ENCODE peak calls at places on chromosome 12, in six cellular contexts. E is heart left ventricle, I is adrenal gland, L is stomach, K is HCT116, X is IMR-90. R is an unnamed sample.

GRCh38 chr12:108510836-108511235 is 4.2 kb upstream of the FICD start:
- DNase-seq in L (no peak), I (no peak), X (no peak), K (no peak), E (no peak), R (no peak)

GRCh38 chr12:33006106-33006505 is 109.5 kb upstream of the PKP2 start:
- DNase-seq in L (no peak), X (no peak), E (no peak), K (no peak), I (no peak), R (no peak)

GRCh38 chr12:93135286-93136239 is 206.5 kb upstream of the EEA1 start:
- DNase-seq in L (no peak), X (peak; percentile 57), I (no peak), K (no peak), E (no peak), R (no peak)

GRCh38 chr12:42617622-42618021 is 28.1 kb upstream of the PRICKLE1 start:
- DNase-seq in K (peak; percentile 22), X (peak; percentile 7), I (no peak), E (no peak), L (no peak), R (no peak)

GRCh38 chr12:104656921-104657320 is 200.2 kb downstream of the CHST11 start:
- DNase-seq in I (peak; percentile 44), X (peak; percentile 54), E (no peak), K (no peak), L (no peak), R (no peak)

GRCh38 chr12:54016478-54016964 is 7.7 kb downstream of the HOXC8 start:
- DNase-seq in I (peak; percentile 48), K (no peak), L (no peak), E (no peak), X (peak; percentile 11), R (no peak)

GRCh38 chr12:107681836-107682820 is 3.5 kb upstream of the PWP1 start:
- DNase-seq in X (no peak), L (no peak), E (no peak), I (no peak), K (no peak), R (no peak)

GRCh38 chr12:29148065-29148957 is 767 bp upstream of the FAR2 start:
- DNase-seq in L (no peak), K (no peak), I (peak; percentile 40), X (no peak), E (peak; percentile 73), R (peak; percentile 63)

GRCh38 chr12:74889563-74890236 is 319.9 kb downstream of the KCNC2 start:
- DNase-seq in I (no peak), X (peak; percentile 62), L (no peak), K (peak; percentile 32), E (no peak), R (no peak)

GRCh38 chr12:38424436-38424835 is 107.9 kb downstream of the ALG10B start:
- DNase-seq in X (no peak), E (no peak), K (no peak), L (no peak), I (no peak), R (no peak)

GRCh38 chr12:131755305-131756113 is 44.6 kb downstream of the SFSWAP start:
- DNase-seq in L (no peak), K (peak; percentile 47), X (peak; percentile 10), E (no peak), I (no peak), R (no peak)

GRCh38 chr12:25585021-25585523 is 32.0 kb upstream of the LMNTD1 start:
- DNase-seq in X (peak; percentile 17), E (peak; percentile 30), K (no peak), I (peak; percentile 25), L (no peak), R (peak; percentile 84)

GRCh38 chr12:127761880-127762279 is 505.1 kb upstream of the TMEM132C start:
- DNase-seq in K (no peak), I (no peak), E (no peak), X (no peak), L (no peak), R (no peak)

GRCh38 chr12:124720687-124721500 is 142.8 kb downstream of the SCARB1 start:
- DNase-seq in I (peak; percentile 93), X (peak; percentile 60), K (no peak), L (peak; percentile 68), E (peak; percentile 47), R (no peak)

GRCh38 chr12:64001439-64001838 is 156.9 kb downstream of the SRGAP1 start:
- DNase-seq in K (no peak), I (no peak), L (no peak), X (no peak), E (peak; percentile 37), R (peak; percentile 33)

GRCh38 chr12:64678248-64678647 is 68.0 kb downstream of the RASSF3 start:
- DNase-seq in E (no peak), K (no peak), I (no peak), X (no peak), L (no peak), R (peak; percentile 46)

GRCh38 chr12:49921936-49922335 is 18.2 kb upstream of the FAIM2 start:
- DNase-seq in I (no peak), L (no peak), K (no peak), E (no peak), X (no peak), R (no peak)

GRCh38 chr12:112796067-112796466 is 4.5 kb downstream of the RPH3A start:
- DNase-seq in K (no peak), X (no peak), L (no peak), E (no peak), I (no peak), R (no peak)

GRCh38 chr12:112798019-112798760 is 6.6 kb downstream of the RPH3A start:
- DNase-seq in E (no peak), L (no peak), X (no peak), I (no peak), K (no peak), R (no peak)

GRCh38 chr12:128801879-128802391 is 21.8 kb downstream of the SLC15A4 start:
- DNase-seq in K (no peak), E (no peak), X (peak; percentile 78), L (no peak), I (no peak), R (no peak)

GRCh38 chr12:125228519-125229260 is 163.5 kb downstream of the AACS start:
- DNase-seq in I (no peak), L (no peak), K (no peak), X (no peak), E (no peak), R (no peak)

GRCh38 chr12:96878704-96879103 is 28.4 kb upstream of the NEDD1 start:
- DNase-seq in I (no peak), E (no peak), X (peak; percentile 80), L (no peak), K (no peak), R (no peak)

GRCh38 chr12:57127101-57127709 is 1.1 kb upstream of the LRP1 start:
- DNase-seq in K (peak; percentile 68), X (no peak), E (peak; percentile 88), I (peak; percentile 85), L (peak; percentile 84), R (peak; percentile 91)

GRCh38 chr12:507261-507853 is 47.6 kb downstream of the B4GALNT3 start:
- DNase-seq in E (peak; percentile 41), I (no peak), X (no peak), K (no peak), L (peak; percentile 37), R (peak; percentile 74)

GRCh38 chr12:107458163-107458562 is 227.4 kb upstream of the PWP1 start:
- DNase-seq in X (no peak), I (peak; percentile 83), K (no peak), L (peak; percentile 57), E (peak; percentile 37), R (no peak)

GRCh38 chr12:123237646-123238329 is 4.6 kb downstream of the MTRFR start:
- DNase-seq in I (peak; percentile 70), L (peak; percentile 69), K (peak; percentile 54), X (peak; percentile 64), E (peak; percentile 67), R (peak; percentile 69)
- TF ChIP-seq CTCF in I (peak; percentile 75), L (peak; percentile 40), K (peak; percentile 88), X (peak; percentile 88), E (peak; percentile 70), R (no peak)

DNA sequence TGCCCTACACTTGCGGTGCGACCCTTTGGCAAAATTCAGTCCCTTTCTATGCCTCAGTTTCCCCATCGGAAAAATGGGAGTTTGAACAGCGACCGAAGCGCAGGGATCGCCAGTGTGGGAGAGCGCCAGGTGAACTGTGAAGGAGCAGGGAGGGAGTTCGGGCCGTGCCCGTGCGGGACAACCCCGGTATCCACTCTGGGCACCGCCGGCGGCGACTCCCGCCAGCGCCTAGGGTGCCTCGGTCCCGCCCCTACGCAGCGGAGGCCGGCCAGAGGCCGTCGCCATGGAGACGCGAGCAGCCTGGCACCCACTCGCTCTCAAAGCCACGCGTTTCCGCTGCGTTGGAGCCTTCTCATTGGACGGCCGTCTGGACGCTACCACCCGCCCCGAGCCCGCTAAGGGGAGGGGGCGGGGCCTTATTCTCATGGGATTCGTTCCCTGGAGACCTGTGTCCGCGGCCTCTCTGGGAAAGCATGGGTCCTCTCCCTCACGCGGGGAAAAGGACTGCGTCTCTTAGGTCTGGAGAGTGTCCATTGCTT is 729 bp upstream of the MLEC start:
- DNase-seq in X (peak; percentile 96), K (peak; percentile 96), I (peak; percentile 99), L (peak; percentile 99), E (peak; percentile 99), R (peak; percentile 99)
- TF ChIP-seq POLR2A in X (no peak), K (peak; percentile 64), I (no peak), L (no peak), E (peak; percentile 70), R (no peak)

GRCh38 chr12:65878540-65878939 is 54.3 kb downstream of the HMGA2 start:
- DNase-seq in K (no peak), L (no peak), X (no peak), E (no peak), I (no peak), R (no peak)

GRCh38 chr12:65881965-65882413 is 57.7 kb downstream of the HMGA2 start:
- DNase-seq in L (peak; percentile 75), K (no peak), X (peak; percentile 38), I (peak; percentile 77), E (peak; percentile 88), R (peak; percentile 89)

GRCh38 chr12:65882504-65882903 is 58.2 kb downstream of the HMGA2 start:
- DNase-seq in I (no peak), E (peak; percentile 31), X (no peak), K (no peak), L (no peak), R (no peak)

GRCh38 chr12:65879878-65880277 is 55.6 kb downstream of the HMGA2 start:
- DNase-seq in L (no peak), I (no peak), K (no peak), X (peak; percentile 88), E (no peak), R (no peak)

GRCh38 chr12:65881348-65881961 is 57.2 kb downstream of the HMGA2 start:
- DNase-seq in E (peak; percentile 53), K (no peak), X (peak; percentile 75), L (peak; percentile 30), I (peak; percentile 41), R (peak; percentile 37)
- H3K4me3 ChIP-seq in E (peak overlapping the region; percentile 43), K (no peak overlapping the region), X (no peak overlapping the region), L (peak overlapping the region; percentile 29), I (peak overlapping the region; percentile 48), R (peak overlapping the region; percentile 5)

GRCh38 chr12:117228239-117228638 is 38.0 kb upstream of the FBXO21 start:
- DNase-seq in L (no peak), E (no peak), X (no peak), I (no peak), K (no peak), R (no peak)

GRCh38 chr12:117234441-117234840 is 44.2 kb upstream of the FBXO21 start:
- DNase-seq in L (no peak), K (no peak), I (no peak), E (no peak), X (no peak), R (no peak)

GRCh38 chr12:117235261-117235660 is 45.0 kb upstream of the FBXO21 start:
- DNase-seq in E (no peak), L (no peak), I (no peak), X (no peak), K (no peak), R (no peak)

GRCh38 chr12:117227000-117227653 is 36.9 kb upstream of the FBXO21 start:
- DNase-seq in E (no peak), K (no peak), L (no peak), X (no peak), I (no peak), R (no peak)

GRCh38 chr12:117231750-117232149 is 41.5 kb upstream of the FBXO21 start:
- DNase-seq in I (no peak), E (no peak), X (no peak), L (no peak), K (peak; percentile 24), R (no peak)
- TF ChIP-seq CTCF in I (no peak), E (no peak), X (no peak), L (no peak), K (peak; percentile 72), R (no peak)